ENCODE peak calls at places on chromosomes 7 and 10, in four cellular contexts. W, T, Q and D are unnamed samples.

GRCh38 chr7:1640376-1641172 is 29.5 kb upstream of the ELFN1 start:
- DNase-seq in Q (peak), T (no peak), W (peak), D (no peak)

GRCh38 chr7:153404781-153405279 is 645.3 kb downstream of the ACTR3B start:
- DNase-seq in Q (no peak), T (no peak), W (no peak), D (no peak)

GRCh38 chr10:97915761-97916160 is 66.1 kb downstream of the GOLGA7B start:
- DNase-seq in W (no peak), T (no peak), Q (no peak), D (no peak)

GRCh38 chr10:101570764-101571572 is 17.1 kb downstream of the POLL start:
- DNase-seq in Q (no peak), W (no peak), T (no peak), D (no peak)

GRCh38 chr10:131214521-131215244 is 96.8 kb downstream of the TCERG1L start:
- DNase-seq in Q (no peak), T (no peak), W (no peak), D (no peak)

GRCh38 chr7:73519867-73520672 is 2.0 kb downstream of the BAZ1B start:
- DNase-seq in W (no peak), T (no peak), Q (peak), D (peak)

GRCh38 chr10:100490531-100490930 is 27.7 kb downstream of the WNT8B start:
- DNase-seq in Q (no peak), T (no peak), W (no peak), D (no peak)

GRCh38 chr10:5574642-5575131 is 49.9 kb downstream of the CALML3 start:
- DNase-seq in Q (no peak), W (no peak), T (no peak), D (no peak)

GRCh38 chr7:106039486-106040060 is 72.5 kb downstream of the SYPL1 start:
- DNase-seq in Q (no peak), T (no peak), W (no peak), D (no peak)

GRCh38 chr7:47451851-47452205 is 130.1 kb downstream of the TNS3 start:
- DNase-seq in W (no peak), Q (no peak), T (no peak), D (no peak)

GRCh38 chr7:118281196-118281595 is 56.7 kb downstream of the ANKRD7 start:
- DNase-seq in Q (no peak), W (no peak), T (no peak), D (no peak)

GRCh38 chr7:70498633-70499032 is 633.3 kb upstream of the GALNT17 start:
- DNase-seq in Q (no peak), W (no peak), T (no peak), D (no peak)

GRCh38 chr7:155371884-155372781 is 74.5 kb downstream of the INSIG1 start:
- DNase-seq in T (no peak), W (peak), Q (peak), D (no peak)

GRCh38 chr10:75404335-75405200 is 3.0 kb upstream of the ZNF503 start:
- DNase-seq in Q (no peak), W (peak), T (no peak), D (peak)

GRCh38 chr10:89342219-89342966 is 14.6 kb downstream of the IFIT3 start:
- DNase-seq in T (no peak), W (no peak), Q (no peak), D (no peak)

GRCh38 chr10:59958882-59959281 is 52.5 kb upstream of the CCDC6 start:
- DNase-seq in Q (no peak), W (no peak), T (no peak), D (no peak)

GRCh38 chr10:14389981-14390590 is 59.4 kb upstream of the FRMD4A start:
- DNase-seq in T (peak), Q (no peak), W (no peak), D (no peak)

GRCh38 chr7:81430150-81430549 is 339.7 kb downstream of the HGF start:
- DNase-seq in W (no peak), T (no peak), Q (no peak), D (no peak)
- TF ChIP-seq ATF2 in W (no peak), T (no peak), Q (no peak), D (no peak)

GRCh38 chr7:103632972-103633371 is 187.0 kb upstream of the SLC26A5 start:
- DNase-seq in T (no peak), W (no peak), Q (no peak), D (no peak)

GRCh38 chr7:103636153-103636552 is 190.1 kb upstream of the SLC26A5 start:
- DNase-seq in W (no peak), T (no peak), Q (no peak), D (no peak)

GRCh38 chr7:103630318-103630717 is 184.3 kb upstream of the SLC26A5 start:
- DNase-seq in W (no peak), Q (no peak), T (no peak), D (no peak)

GRCh38 chr7:103628742-103629141 is 182.7 kb upstream of the SLC26A5 start:
- DNase-seq in T (no peak), Q (no peak), W (no peak), D (no peak)

GRCh38 chr7:103632005-103632639 is 186.1 kb upstream of the SLC26A5 start:
- DNase-seq in T (no peak), W (no peak), Q (no peak), D (no peak)
- TF ChIP-seq KDM1A in T (no peak), W (no peak), Q (peak), D (no peak)

GRCh38 chr10:108167766-108168165 is 1003.3 kb upstream of the SORCS1 start:
- DNase-seq in Q (no peak), W (no peak), T (no peak), D (no peak)
- TF ChIP-seq ATF2 in Q (no peak), W (no peak), T (no peak), D (no peak)

DNA sequence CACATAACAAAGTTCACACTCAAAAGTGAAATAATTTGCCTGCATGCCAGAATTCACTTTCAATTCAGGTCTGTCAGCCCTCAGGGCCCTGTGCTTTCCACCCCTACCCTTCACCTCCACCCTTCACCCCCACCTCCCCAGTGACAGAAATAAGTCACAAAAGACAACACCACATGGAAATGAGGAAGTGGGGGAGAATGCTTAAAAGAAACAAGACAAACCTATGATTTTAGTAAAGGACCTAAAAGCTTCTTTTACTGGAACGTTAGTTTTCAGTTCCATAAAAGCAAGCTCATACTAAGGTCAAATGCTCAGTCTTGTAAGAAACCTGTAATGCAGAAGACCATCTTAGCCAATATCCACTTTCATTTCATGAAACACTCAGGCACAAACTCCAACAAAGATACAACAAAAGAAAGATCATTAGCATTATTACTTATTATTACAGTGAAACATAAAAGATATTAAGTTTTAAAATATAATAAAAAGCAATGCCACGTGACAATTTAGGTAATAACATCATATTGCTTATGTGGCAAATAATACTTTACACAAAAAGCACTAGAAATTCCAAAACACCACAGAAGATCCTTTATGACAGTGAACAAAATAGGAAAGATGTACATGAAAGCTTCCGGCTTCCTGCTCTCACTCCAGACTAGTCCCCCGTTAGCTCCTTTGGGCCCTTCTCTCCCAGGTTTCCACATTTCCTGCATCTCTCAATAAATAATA is 112.1 kb downstream of the LMBR1 start:
- DNase-seq in Q (no peak), T (peak), W (no peak), D (no peak)
- TF ChIP-seq KDM1A in Q (no peak), T (no peak), W (no peak), D (no peak)

GRCh38 chr7:108454674-108455523 is 1.3 kb downstream of the NRCAM start:
- DNase-seq in W (peak), Q (no peak), T (no peak), D (no peak)

GRCh38 chr7:108454317-108454673 is 1.9 kb downstream of the NRCAM start:
- DNase-seq in Q (no peak), T (no peak), W (no peak), D (no peak)

GRCh38 chr7:108451296-108451848 is 4.9 kb downstream of the NRCAM start:
- DNase-seq in W (no peak), T (no peak), Q (no peak), D (no peak)

GRCh38 chr7:108453320-108453719 is 2.9 kb downstream of the NRCAM start:
- DNase-seq in Q (no peak), T (no peak), W (no peak), D (no peak)

DNA sequence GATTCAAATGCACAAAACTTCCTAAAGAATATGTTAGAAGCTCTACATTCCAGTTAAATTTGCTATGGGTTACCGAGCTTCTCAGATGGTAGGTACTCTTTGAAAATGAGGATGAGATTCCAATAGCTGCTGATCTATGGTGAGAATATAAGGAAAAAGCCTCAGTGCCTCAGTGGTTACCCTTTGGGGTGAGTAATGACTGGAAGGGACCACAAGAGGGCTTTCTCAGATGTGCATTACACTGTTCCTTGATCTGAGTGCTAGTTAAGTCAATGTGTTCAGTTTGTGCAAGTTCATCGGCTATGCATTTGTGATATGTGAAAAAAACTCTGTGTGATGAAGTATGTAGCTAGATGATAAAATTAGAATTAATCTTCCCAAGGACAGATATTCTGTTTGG is 3.5 kb downstream of the NRCAM start:
- DNase-seq in T (no peak), W (no peak), Q (peak), D (peak)
- TF ChIP-seq ATF2 in T (no peak), W (no peak), Q (no peak), D (no peak)

GRCh38 chr10:11208908-11209809 is 191.5 kb downstream of the CELF2 start:
- DNase-seq in Q (no peak), T (no peak), W (no peak), D (no peak)
- TF ChIP-seq KDM1A in Q (no peak), T (no peak), W (no peak), D (no peak)

DNA sequence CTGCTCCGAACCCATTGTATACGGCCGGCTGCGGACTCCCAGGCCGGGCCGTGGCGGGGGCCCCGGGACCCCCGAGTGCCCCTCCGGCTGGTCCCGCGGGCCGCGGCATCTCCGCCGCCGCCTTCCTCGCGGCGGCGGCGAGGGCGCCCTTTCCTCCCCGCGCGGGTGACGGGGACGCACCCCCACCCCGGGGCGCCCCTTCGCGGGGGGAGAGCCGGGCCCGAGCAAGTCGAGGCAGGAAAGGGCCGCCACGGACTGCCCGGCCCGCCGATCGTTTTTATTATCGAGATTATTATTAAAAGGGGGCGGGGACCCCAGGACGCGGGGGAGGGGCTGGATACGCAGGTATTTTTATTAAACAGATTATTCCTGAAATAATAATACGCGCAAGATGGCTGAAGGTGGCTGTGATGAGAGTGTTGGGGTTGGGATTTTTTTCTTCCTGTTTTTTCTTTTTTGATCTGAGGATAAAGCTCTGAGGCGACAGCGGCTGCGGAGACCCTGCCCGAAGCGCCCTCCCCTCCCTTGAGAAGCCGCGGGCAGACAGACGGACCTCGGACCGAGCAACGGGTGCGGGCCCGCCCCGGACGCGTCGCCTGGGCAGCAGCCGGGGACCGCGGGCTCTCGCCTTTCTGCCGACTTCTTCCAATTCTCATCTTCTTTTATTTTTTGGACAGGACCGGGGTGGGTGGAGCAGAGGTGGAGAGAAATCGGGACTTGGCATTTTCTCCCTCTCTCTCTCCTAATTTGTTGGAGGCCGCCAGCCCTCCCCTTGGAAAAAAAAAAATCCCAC is 1.5 kb upstream of the TRIM8 start:
- DNase-seq in T (no peak), W (peak), Q (no peak), D (peak)
- TF ChIP-seq ATF2 in T (no peak), W (no peak), Q (no peak), D (no peak)

DNA sequence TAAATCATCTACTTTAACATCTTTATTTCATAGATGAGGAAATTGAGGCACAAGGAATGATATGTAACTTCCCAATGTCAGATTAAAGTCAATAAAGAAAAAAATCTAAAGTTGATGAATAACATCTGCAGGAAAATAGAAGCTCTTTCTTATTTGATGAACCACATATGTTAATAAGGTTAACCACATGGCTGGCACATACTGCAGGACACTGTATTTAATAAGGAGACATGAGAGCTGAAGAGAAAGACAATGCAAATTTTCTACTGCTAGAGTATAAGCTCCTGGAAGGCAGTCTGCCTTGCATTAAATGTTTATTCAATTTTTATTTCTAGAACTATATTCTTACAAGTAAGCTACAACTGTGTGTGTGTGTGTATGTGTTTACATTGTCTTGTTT is 4.4 kb downstream of the RAB11FIP2 start:
- DNase-seq in W (no peak), T (no peak), Q (no peak), D (no peak)
- TF ChIP-seq KDM1A in W (no peak), T (no peak), Q (no peak), D (no peak)

GRCh38 chr10:124534231-124534798 is 72.7 kb downstream of the LHPP start:
- DNase-seq in T (no peak), W (no peak), Q (no peak), D (no peak)
- TF ChIP-seq ATF2 in T (no peak), W (no peak), Q (no peak), D (no peak)